ENCODE peak calls at places on chromosomes 1 and 21, in five cellular contexts. V, H, O, W and R are unnamed samples.

GRCh38 chr1:155003227-155003765 is 694 bp downstream of the ZBTB7B start:
- DNase-seq in W (no peak), O (peak; percentile 70), H (peak; percentile 79), V (peak; percentile 59), R (peak; percentile 44)

GRCh38 chr1:207866471-207867135 is 44.3 kb downstream of the CD34 start:
- DNase-seq in O (no peak), H (peak; percentile 57), V (peak; percentile 80), W (peak; percentile 89), R (no peak)

GRCh38 chr1:12809933-12810332 is 18.7 kb downstream of the PRAMEF1 start:
- DNase-seq in W (no peak), V (no peak), O (no peak), H (no peak), R (no peak)

GRCh38 chr1:44941424-44942324 is 44.7 kb downstream of the EIF2B3 start:
- DNase-seq in O (no peak), V (no peak), H (no peak), W (no peak), R (no peak)

GRCh38 chr1:65866439-65866838 is 73.7 kb downstream of the PDE4B start:
- DNase-seq in W (no peak), O (no peak), H (no peak), V (no peak), R (no peak)

GRCh38 chr1:153386500-153386901 is 4.4 kb downstream of the S100A8 start:
- DNase-seq in H (no peak), V (no peak), O (no peak), W (peak; percentile 76), R (no peak)

GRCh38 chr1:42335809-42336518 is 929 bp upstream of the FOXJ3 start:
- DNase-seq in V (no peak), H (no peak), W (peak; percentile 75), O (no peak), R (no peak)

GRCh38 chr1:218425647-218426342 is 80.7 kb downstream of the TGFB2 start:
- DNase-seq in H (no peak), W (no peak), V (no peak), O (no peak), R (no peak)

GRCh38 chr1:3359346-3360157 is 94.9 kb upstream of the ARHGEF16 start:
- DNase-seq in V (no peak), H (no peak), W (no peak), O (no peak), R (no peak)

GRCh38 chr1:6100801-6101783 is 55.4 kb downstream of the KCNAB2 start:
- DNase-seq in V (no peak), O (peak; percentile 44), W (no peak), H (no peak), R (no peak)

GRCh38 chr1:247180581-247180980 is 8.8 kb upstream of the ZNF124 start:
- DNase-seq in V (no peak), H (no peak), O (no peak), W (no peak), R (no peak)

GRCh38 chr1:171017431-171017830 is 73.3 kb upstream of the FMO3 start:
- DNase-seq in O (no peak), V (no peak), W (no peak), H (no peak), R (no peak)

GRCh38 chr1:110059133-110059863 is 11.2 kb downstream of the ALX3 start:
- DNase-seq in O (no peak), V (no peak), H (no peak), W (no peak), R (peak; percentile 67)

GRCh38 chr21:42496839-42497202 is 797 bp upstream of the RSPH1 start:
- DNase-seq in V (peak; percentile 39), W (no peak), H (no peak), O (no peak), R (no peak)

GRCh38 chr1:64986903-64987871 is 20.8 kb upstream of the JAK1 start:
- DNase-seq in H (no peak), V (no peak), O (no peak), W (no peak), R (no peak)

GRCh38 chr1:89687254-89687653 is 54.3 kb downstream of the LRRC8C start:
- DNase-seq in O (no peak), V (no peak), W (no peak), H (no peak), R (no peak)

GRCh38 chr21:42058631-42059111 is 12.4 kb upstream of the UMODL1 start:
- DNase-seq in V (no peak), O (no peak), H (no peak), W (no peak), R (no peak)

GRCh38 chr1:181033799-181034391 is at the start of gene MR1:
- DNase-seq in W (no peak), H (no peak), O (no peak), V (peak; percentile 48), R (no peak)

GRCh38 chr1:94269921-94270320 is 32.5 kb upstream of the ARHGAP29 start:
- DNase-seq in O (no peak), W (no peak), V (no peak), H (no peak), R (no peak)
- H3K4me1 ChIP-seq in O (peaks cover 41% of the 10 kb centered on the region), W (no peaks in the 10 kb centered on the region), V (no peaks in the 10 kb centered on the region), H (peaks cover 4% of the 10 kb centered on the region), R (no peaks in the 10 kb centered on the region)

GRCh38 chr1:24413350-24414163 is at the start of gene STPG1:
- DNase-seq in O (peak; percentile 85), H (peak; percentile 85), V (peak; percentile 79), W (peak; percentile 87), R (peak; percentile 49)

GRCh38 chr1:24416666-24417391 is 1.2 kb downstream of the NIPAL3 start:
- DNase-seq in H (no peak), W (no peak), O (peak; percentile 84), V (no peak), R (no peak)

GRCh38 chr1:24415334-24415909 is at the start of gene NIPAL3:
- DNase-seq in H (peak; percentile 98), O (peak; percentile 99), W (peak; percentile 96), V (peak; percentile 99), R (peak; percentile 94)

GRCh38 chr1:24415910-24416665 is 486 bp downstream of the NIPAL3 start:
- DNase-seq in H (peak; percentile 41), O (no peak), W (no peak), V (no peak), R (no peak)

GRCh38 chr1:24414884-24415333 is 693 bp upstream of the NIPAL3 start:
- DNase-seq in V (no peak), O (no peak), W (no peak), H (no peak), R (no peak)
- H3K4me1 ChIP-seq in V (peaks cover 9% of the 10 kb centered on the region), O (peaks cover 51% of the 10 kb centered on the region), W (peaks cover 14% of the 10 kb centered on the region), H (peaks cover 2% of the 10 kb centered on the region), R (no peaks in the 10 kb centered on the region)

GRCh38 chr1:183244466-183244865 is 58.4 kb downstream of the LAMC2 start:
- DNase-seq in O (no peak), V (peak; percentile 93), H (peak; percentile 58), W (peak; percentile 95), R (no peak)
- H3K4me1 ChIP-seq in O (peaks cover 16% of the 10 kb centered on the region), V (no peaks in the 10 kb centered on the region), H (peaks cover 7% of the 10 kb centered on the region), W (peaks cover 27% of the 10 kb centered on the region), R (no peaks in the 10 kb centered on the region)

DNA sequence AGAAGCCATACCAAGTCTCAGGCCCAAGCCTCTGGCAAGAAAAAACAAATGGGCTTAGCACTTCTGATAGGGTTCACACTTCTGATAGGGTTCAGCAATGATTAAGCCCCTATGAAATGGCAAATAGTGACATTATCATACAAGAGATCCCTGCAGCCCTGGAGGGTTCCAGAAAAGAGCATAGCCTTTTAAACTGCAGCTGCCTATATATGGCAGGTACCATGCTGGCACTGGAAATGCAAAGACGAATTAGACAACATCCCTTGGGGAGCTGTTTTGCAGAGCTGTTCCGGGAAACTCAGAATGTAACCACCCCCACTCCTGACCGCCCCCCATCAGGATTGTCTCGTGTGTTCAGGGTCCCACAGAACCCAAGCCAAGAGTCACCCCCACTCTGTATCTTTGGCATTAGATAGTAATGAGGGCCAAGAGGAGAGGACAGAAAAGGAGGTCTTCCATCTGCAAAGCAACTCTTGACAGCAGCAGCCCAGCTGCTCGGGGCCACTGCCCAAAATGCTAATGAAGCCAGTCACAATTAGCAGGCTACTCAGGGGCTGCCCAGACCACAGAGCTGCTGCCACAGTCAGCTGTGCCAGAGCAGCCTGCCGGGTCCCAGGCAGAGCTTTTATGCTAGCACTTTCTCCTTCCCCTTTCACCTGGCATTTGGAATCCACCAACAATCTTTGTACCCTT is 50.9 kb downstream of the ITPKB start:
- DNase-seq in O (no peak), H (no peak), W (no peak), V (no peak), R (no peak)
- H3K4me1 ChIP-seq in O (peaks cover 4% of the 10 kb centered on the region), H (peaks cover 4% of the 10 kb centered on the region), W (peaks cover 93% of the 10 kb centered on the region), V (peaks cover 22% of the 10 kb centered on the region), R (peaks cover 24% of the 10 kb centered on the region)

DNA sequence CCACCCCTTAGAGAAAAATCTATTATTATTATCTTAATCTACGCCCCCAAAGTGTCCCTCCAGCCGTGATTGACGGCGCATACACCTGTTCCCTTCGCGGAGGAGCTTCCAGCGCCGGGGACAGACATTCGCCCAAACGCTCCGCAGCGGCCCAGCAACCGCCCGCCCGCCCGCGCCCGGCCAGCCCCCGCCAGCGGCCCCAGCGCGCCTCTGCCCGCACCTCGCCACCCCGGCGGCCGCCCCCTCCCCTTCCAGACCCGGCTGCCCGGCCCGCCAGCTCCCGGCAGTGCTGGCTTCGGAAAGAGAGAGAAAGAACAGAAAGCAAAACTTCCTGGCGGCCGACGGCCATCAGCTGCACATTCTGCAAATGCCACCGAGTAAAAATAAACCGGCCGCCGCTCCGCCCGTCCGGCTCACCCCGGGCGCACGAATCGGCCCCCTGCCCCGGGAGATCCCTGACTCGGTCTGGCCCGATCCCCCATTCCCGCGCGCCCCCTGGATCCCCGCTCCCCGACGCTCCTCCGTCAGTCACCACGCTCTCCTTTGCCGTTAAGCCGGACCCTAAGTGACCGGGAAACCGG is 1.6 kb downstream of the CASZ1 start:
- DNase-seq in H (no peak), O (no peak), V (no peak), W (no peak), R (peak; percentile 30)
- H3K4me1 ChIP-seq in H (peaks cover 10% of the 10 kb centered on the region), O (peaks cover 7% of the 10 kb centered on the region), V (no peaks in the 10 kb centered on the region), W (peaks cover 56% of the 10 kb centered on the region), R (peaks cover 6% of the 10 kb centered on the region)